ENCODE peak calls at places on chromosome 21, in four cellular contexts. N is CD4-positive, alpha-beta memory T cell; Q is left ventricle myocardium inferior; X is Karpas-422. U is an unnamed sample. For H3K9me3, the result is how much of the 10 kb centered on the place peaks cover.

GRCh38 chr21:42578761-42579415 is 65.2 kb downstream of the SLC37A1 start:
- DNase-seq in N (no peak), Q (no peak), X (no peak), U (no peak)

GRCh38 chr21:21971384-21971783 is 973.2 kb downstream of the NCAM2 start:
- DNase-seq in N (no peak), Q (no peak), X (no peak), U (no peak)

GRCh38 chr21:26844258-26845065 is 747 bp downstream of the ADAMTS1 start:
- DNase-seq in N (no peak), Q (peak), X (no peak), U (no peak)

GRCh38 chr21:14881863-14882262 is 182.9 kb downstream of the NRIP1 start:
- DNase-seq in N (no peak), Q (no peak), X (no peak), U (no peak)

GRCh38 chr21:15441060-15441493 is 288.7 kb upstream of the USP25 start:
- DNase-seq in N (no peak), Q (no peak), X (no peak), U (no peak)

GRCh38 chr21:37008705-37009104 is 2.2 kb downstream of the RIPPLY3 start:
- DNase-seq in N (no peak), Q (no peak), X (no peak), U (no peak)

GRCh38 chr21:43361493-43362296 is 65.2 kb downstream of the SIK1 start:
- DNase-seq in N (peak), Q (peak), X (peak), U (peak)

GRCh38 chr21:26843912-26844257 is 1.3 kb downstream of the ADAMTS1 start:
- DNase-seq in N (no peak), Q (no peak), X (no peak), U (no peak)

GRCh38 chr21:46079357-46080170 is 18.3 kb upstream of the COL6A2 start:
- DNase-seq in N (no peak), Q (no peak), X (no peak), U (peak)

GRCh38 chr21:8994640-8995511 is 1526.5 kb upstream of the TPTE start:
- DNase-seq in N (no peak), Q (no peak), X (peak), U (no peak)
- H3K9me3 ChIP-seq in N (under half), Q (under half), X (half or more), U (under half)

GRCh38 chr21:31243611-31244010 is 100.5 kb downstream of the TIAM1 start:
- DNase-seq in N (no peak), Q (no peak), X (no peak), U (no peak)
- H3K9me3 ChIP-seq in N (under half), Q (under half), X (under half), U (under half)

GRCh38 chr21:18840239-18840638 is 436.7 kb upstream of the TMPRSS15 start:
- DNase-seq in N (no peak), Q (no peak), X (peak), U (no peak)
- H3K9me3 ChIP-seq in N (under half), Q (under half), X (under half), U (under half)

GRCh38 chr21:20377250-20377649 is 621.0 kb upstream of the NCAM2 start:
- DNase-seq in N (no peak), Q (no peak), X (no peak), U (no peak)
- H3K9me3 ChIP-seq in N (under half), Q (under half), X (under half), U (under half)